ENCODE peak calls at places on chromosomes 6 and 20, in five cellular contexts. One of them, this sample, is unnamed.

GRCh38 chr20:2593756-2594155 is 57.4 kb downstream of the TMC2 start:
- DNase-seq in IMR-90: no peak
- DNase-seq in fibroblast of villous mesenchyme: no peak
- DNase-seq in stomach: no peak
- DNase-seq in AG09309: no peak
- DNase-seq in this sample: no peak

GRCh38 chr20:2740702-2741101 is 48.1 kb downstream of the EBF4 start:
- DNase-seq in IMR-90: no peak
- DNase-seq in fibroblast of villous mesenchyme: no peak
- DNase-seq in stomach: no peak
- DNase-seq in AG09309: no peak
- DNase-seq in this sample: no peak

GRCh38 chr6:21305827-21306469 is 287.6 kb upstream of the SOX4 start:
- DNase-seq in IMR-90: peak
- DNase-seq in fibroblast of villous mesenchyme: peak
- DNase-seq in stomach: no peak
- DNase-seq in AG09309: peak
- DNase-seq in this sample: peak

GRCh38 chr20:36482044-36482473 is 59.3 kb upstream of the MYL9 start:
- DNase-seq in IMR-90: no peak
- DNase-seq in fibroblast of villous mesenchyme: no peak
- DNase-seq in stomach: peak
- DNase-seq in AG09309: no peak
- DNase-seq in this sample: no peak

GRCh38 chr6:158002951-158003853 is 21.5 kb downstream of the SYNJ2 start:
- DNase-seq in IMR-90: peak
- DNase-seq in fibroblast of villous mesenchyme: peak
- DNase-seq in stomach: no peak
- DNase-seq in AG09309: peak
- DNase-seq in this sample: peak

GRCh38 chr6:123926000-123926399 is 122.3 kb downstream of the NKAIN2 start:
- DNase-seq in IMR-90: peak
- DNase-seq in fibroblast of villous mesenchyme: no peak
- DNase-seq in stomach: no peak
- DNase-seq in AG09309: no peak
- DNase-seq in this sample: no peak

GRCh38 chr6:39411465-39411864 is 89.0 kb upstream of the KCNK16 start:
- DNase-seq in IMR-90: peak
- DNase-seq in fibroblast of villous mesenchyme: no peak
- DNase-seq in stomach: no peak
- DNase-seq in AG09309: no peak
- DNase-seq in this sample: no peak

GRCh38 chr6:14661188-14661587 is 543.6 kb downstream of the CD83 start:
- DNase-seq in IMR-90: peak
- DNase-seq in fibroblast of villous mesenchyme: peak
- DNase-seq in stomach: no peak
- DNase-seq in AG09309: no peak
- DNase-seq in this sample: no peak

GRCh38 chr6:5384276-5384675 is 123.0 kb downstream of the FARS2 start:
- DNase-seq in IMR-90: no peak
- DNase-seq in fibroblast of villous mesenchyme: no peak
- DNase-seq in stomach: no peak
- DNase-seq in AG09309: no peak
- DNase-seq in this sample: no peak

GRCh38 chr6:117399126-117399525 is 26.6 kb downstream of the ROS1 start:
- DNase-seq in IMR-90: no peak
- DNase-seq in fibroblast of villous mesenchyme: no peak
- DNase-seq in stomach: no peak
- DNase-seq in AG09309: no peak
- DNase-seq in this sample: no peak

GRCh38 chr6:166928644-166929515 is 27.5 kb downstream of the RNASET2 start:
- DNase-seq in IMR-90: no peak
- DNase-seq in fibroblast of villous mesenchyme: no peak
- DNase-seq in stomach: no peak
- DNase-seq in AG09309: no peak
- DNase-seq in this sample: no peak

GRCh38 chr6:162705736-162706135 is 21.8 kb downstream of the PRKN start:
- DNase-seq in IMR-90: no peak
- DNase-seq in fibroblast of villous mesenchyme: no peak
- DNase-seq in stomach: no peak
- DNase-seq in AG09309: no peak
- DNase-seq in this sample: no peak

GRCh38 chr6:21078497-21078896 is 515.1 kb upstream of the SOX4 start:
- DNase-seq in IMR-90: no peak
- DNase-seq in fibroblast of villous mesenchyme: no peak
- DNase-seq in stomach: no peak
- DNase-seq in AG09309: no peak
- DNase-seq in this sample: no peak

DNA sequence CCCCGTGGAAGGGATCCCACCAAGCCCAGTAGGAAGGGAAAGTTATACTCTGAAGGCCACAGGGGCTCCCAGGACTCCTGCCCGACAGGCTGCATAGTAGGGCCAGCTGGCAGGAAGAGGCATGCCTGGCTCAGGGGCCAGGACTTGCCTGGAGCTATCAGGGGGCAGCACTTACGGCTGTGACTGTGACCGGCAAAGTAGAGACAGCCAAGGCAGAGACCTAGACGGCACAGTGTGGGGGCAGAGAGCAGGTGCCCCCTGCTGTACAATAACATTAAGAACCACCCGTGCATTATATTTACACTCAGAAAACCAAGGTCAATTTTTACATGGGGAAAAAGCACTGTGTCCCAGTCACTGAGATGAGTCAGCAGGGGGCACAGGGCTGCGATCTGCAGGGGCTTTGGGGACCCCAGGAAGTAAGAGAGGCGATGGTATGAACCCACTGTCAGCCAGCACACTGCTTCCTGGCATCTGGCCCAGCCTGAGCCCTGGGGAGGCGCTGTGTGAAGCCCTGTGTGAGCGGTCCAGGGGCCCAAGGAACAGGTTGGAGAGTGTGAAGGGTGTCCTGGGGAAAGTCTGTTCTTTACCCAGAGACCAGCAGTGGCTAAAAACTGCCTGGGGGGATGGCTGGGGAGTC is 9.9 kb downstream of the CCDC167 start:
- DNase-seq in IMR-90: no peak
- DNase-seq in fibroblast of villous mesenchyme: no peak
- DNase-seq in stomach: no peak
- DNase-seq in AG09309: no peak
- DNase-seq in this sample: no peak
- TF ChIP-seq CTCF in IMR-90: peak
- TF ChIP-seq CTCF in fibroblast of villous mesenchyme: peak
- TF ChIP-seq CTCF in stomach: no peak
- TF ChIP-seq CTCF in AG09309: no peak
- TF ChIP-seq CTCF in this sample: peak

GRCh38 chr6:50816115-50816675 is 2.5 kb upstream of the TFAP2B start:
- DNase-seq in IMR-90: peak
- DNase-seq in fibroblast of villous mesenchyme: peak
- DNase-seq in stomach: peak
- DNase-seq in AG09309: peak
- DNase-seq in this sample: peak
- TF ChIP-seq CTCF in IMR-90: peak
- TF ChIP-seq CTCF in fibroblast of villous mesenchyme: peak
- TF ChIP-seq CTCF in stomach: peak
- TF ChIP-seq CTCF in AG09309: peak
- TF ChIP-seq CTCF in this sample: peak

DNA sequence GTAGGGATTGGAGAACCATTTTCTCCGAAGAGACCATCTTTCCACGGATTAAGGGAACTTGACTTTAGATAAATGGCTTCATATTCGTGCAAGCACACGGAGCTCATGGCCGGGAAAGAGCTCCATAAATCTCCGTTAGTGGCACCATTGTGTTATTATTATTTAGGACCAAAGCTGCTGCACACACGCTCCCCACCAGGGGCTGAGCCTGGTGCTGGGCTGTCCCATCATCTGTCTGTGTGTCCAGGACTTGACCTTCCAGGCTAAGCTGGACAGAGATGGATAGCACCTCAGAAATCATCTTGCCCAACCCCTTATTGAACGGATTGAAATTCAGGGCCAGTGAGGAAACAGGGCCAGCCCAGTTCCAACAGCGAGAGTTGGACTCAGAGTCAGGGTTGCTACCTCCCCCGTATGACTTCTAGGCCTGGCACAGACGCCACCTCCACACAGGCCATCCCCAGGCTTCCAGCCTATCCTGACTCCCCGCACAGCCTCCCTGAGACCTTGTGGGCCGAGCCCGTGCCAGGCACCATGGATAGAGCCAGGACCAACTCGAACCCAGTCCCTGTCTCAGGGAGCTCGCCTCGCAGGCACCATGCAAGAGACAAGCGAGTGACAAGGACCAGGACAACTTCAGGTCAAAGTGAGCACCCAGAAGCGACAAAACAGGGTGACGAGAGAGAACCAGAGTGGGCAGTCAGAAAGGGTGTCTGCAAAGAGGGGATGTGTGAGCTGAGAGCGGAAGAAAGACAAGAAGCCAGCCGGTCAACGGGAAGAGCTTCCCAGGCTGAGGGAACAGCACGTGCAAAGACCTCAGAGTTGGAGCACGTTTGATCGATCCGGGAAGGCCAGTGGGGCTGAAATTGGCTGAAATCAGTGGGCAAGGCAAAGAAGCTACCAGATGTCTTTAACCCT is 45.4 kb downstream of the KIAA1755 start:
- DNase-seq in IMR-90: no peak
- DNase-seq in fibroblast of villous mesenchyme: no peak
- DNase-seq in stomach: no peak
- DNase-seq in AG09309: no peak
- DNase-seq in this sample: no peak
- TF ChIP-seq CTCF in IMR-90: no peak
- TF ChIP-seq CTCF in fibroblast of villous mesenchyme: peak
- TF ChIP-seq CTCF in stomach: no peak
- TF ChIP-seq CTCF in AG09309: no peak
- TF ChIP-seq CTCF in this sample: peak

GRCh38 chr6:26550250-26550993 is 12.3 kb downstream of the HMGN4 start:
- DNase-seq in IMR-90: peak
- DNase-seq in fibroblast of villous mesenchyme: peak
- DNase-seq in stomach: peak
- DNase-seq in AG09309: no peak
- DNase-seq in this sample: no peak
- TF ChIP-seq CTCF in IMR-90: no peak
- TF ChIP-seq CTCF in fibroblast of villous mesenchyme: no peak
- TF ChIP-seq CTCF in stomach: no peak
- TF ChIP-seq CTCF in AG09309: no peak
- TF ChIP-seq CTCF in this sample: no peak

DNA sequence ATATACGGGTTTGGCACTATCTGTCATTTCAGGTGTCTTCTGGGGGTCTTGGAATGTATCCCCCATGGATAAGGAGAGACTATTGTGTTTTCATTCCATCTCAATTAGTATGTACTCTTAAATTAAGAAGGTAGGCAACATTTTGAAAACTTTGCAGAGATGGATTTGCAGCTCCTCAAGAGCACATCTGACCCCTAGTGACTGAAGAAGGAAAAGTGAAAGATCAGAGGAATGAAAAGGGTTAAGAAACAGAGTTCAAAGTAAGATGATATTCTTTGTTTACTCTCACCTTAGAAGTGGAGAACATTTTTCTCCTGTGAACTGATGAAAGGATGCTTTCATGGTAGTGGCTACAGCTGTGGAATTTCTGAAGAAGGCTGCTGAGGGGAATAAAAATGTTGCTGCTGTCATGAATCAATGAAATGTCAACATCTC is 41.5 kb downstream of the SH3BGRL2 start:
- DNase-seq in IMR-90: peak
- DNase-seq in fibroblast of villous mesenchyme: peak
- DNase-seq in stomach: no peak
- DNase-seq in AG09309: no peak
- DNase-seq in this sample: no peak
- TF ChIP-seq CTCF in IMR-90: peak
- TF ChIP-seq CTCF in fibroblast of villous mesenchyme: peak
- TF ChIP-seq CTCF in stomach: peak
- TF ChIP-seq CTCF in AG09309: peak
- TF ChIP-seq CTCF in this sample: peak

GRCh38 chr20:44921447-44921846 is 11.6 kb downstream of the PABPC1L start:
- DNase-seq in IMR-90: no peak
- DNase-seq in fibroblast of villous mesenchyme: no peak
- DNase-seq in stomach: no peak
- DNase-seq in AG09309: no peak
- DNase-seq in this sample: no peak

GRCh38 chr20:44917399-44917798 is 7.5 kb downstream of the PABPC1L start:
- DNase-seq in IMR-90: no peak
- DNase-seq in fibroblast of villous mesenchyme: no peak
- DNase-seq in stomach: no peak
- DNase-seq in AG09309: no peak
- DNase-seq in this sample: no peak

GRCh38 chr20:44916586-44916985 is 6.7 kb downstream of the PABPC1L start:
- DNase-seq in IMR-90: no peak
- DNase-seq in fibroblast of villous mesenchyme: no peak
- DNase-seq in stomach: no peak
- DNase-seq in AG09309: no peak
- DNase-seq in this sample: no peak

GRCh38 chr20:44918342-44918741 is 8.5 kb downstream of the PABPC1L start:
- DNase-seq in IMR-90: no peak
- DNase-seq in fibroblast of villous mesenchyme: no peak
- DNase-seq in stomach: no peak
- DNase-seq in AG09309: no peak
- DNase-seq in this sample: no peak

GRCh38 chr20:44918761-44919160 is 8.9 kb downstream of the PABPC1L start:
- DNase-seq in IMR-90: no peak
- DNase-seq in fibroblast of villous mesenchyme: no peak
- DNase-seq in stomach: no peak
- DNase-seq in AG09309: no peak
- DNase-seq in this sample: no peak
- TF ChIP-seq CTCF in IMR-90: no peak
- TF ChIP-seq CTCF in fibroblast of villous mesenchyme: no peak
- TF ChIP-seq CTCF in stomach: no peak
- TF ChIP-seq CTCF in AG09309: no peak
- TF ChIP-seq CTCF in this sample: no peak

GRCh38 chr6:96394727-96395126 is 126.9 kb upstream of the UFL1 start:
- DNase-seq in IMR-90: no peak
- DNase-seq in fibroblast of villous mesenchyme: no peak
- DNase-seq in stomach: no peak
- DNase-seq in AG09309: no peak
- DNase-seq in this sample: no peak
- TF ChIP-seq CTCF in IMR-90: no peak
- TF ChIP-seq CTCF in fibroblast of villous mesenchyme: no peak
- TF ChIP-seq CTCF in stomach: no peak
- TF ChIP-seq CTCF in AG09309: no peak
- TF ChIP-seq CTCF in this sample: no peak

DNA sequence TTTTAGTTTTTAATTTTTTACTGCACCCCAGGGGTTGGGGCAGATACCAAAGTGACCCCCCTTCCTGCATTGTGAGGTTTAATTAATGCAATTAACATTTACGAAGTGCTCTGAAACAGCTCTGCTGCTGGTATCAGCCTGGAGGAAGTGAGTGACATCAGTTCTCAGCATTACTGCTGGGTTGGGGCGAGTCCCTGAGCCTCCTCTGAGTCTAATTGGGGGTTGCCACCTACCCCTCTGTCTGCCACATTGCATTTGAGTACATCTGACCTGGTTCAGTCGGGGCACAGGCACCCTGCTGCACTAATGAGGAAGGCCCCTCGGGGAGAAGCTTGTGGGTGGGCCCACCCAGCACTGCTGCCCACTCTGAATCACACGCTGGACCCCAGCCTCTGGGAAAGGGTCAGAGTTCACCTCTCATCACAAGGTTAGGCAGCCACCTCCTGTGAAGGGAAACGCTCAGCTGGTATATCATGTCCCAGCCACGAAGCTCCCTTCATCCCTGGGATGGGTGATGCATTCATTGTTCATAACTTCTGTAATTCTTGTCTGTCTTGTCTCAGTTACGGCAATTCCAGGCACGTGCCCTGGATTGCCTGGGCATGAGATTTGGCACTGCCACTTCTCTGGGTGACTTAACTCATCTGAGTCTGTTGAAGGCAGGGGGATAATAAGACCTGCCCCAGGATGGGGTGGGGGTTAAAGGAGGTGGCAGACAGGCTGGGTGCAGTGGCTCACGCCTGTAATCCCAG is 13.2 kb downstream of the DNMT3B start:
- DNase-seq in IMR-90: no peak
- DNase-seq in fibroblast of villous mesenchyme: no peak
- DNase-seq in stomach: no peak
- DNase-seq in AG09309: no peak
- DNase-seq in this sample: no peak
- TF ChIP-seq CTCF in IMR-90: no peak
- TF ChIP-seq CTCF in fibroblast of villous mesenchyme: no peak
- TF ChIP-seq CTCF in stomach: no peak
- TF ChIP-seq CTCF in AG09309: no peak
- TF ChIP-seq CTCF in this sample: no peak